ENCODE peak calls at places on chromosome 1, in seven cellular contexts. M is astrocyte of the spinal cord, K is epithelial cell of esophagus, B is ovary, U is GM10248, O is brain microvascular endothelial cell, H is mucosa of descending colon. D is an unnamed sample.

GRCh38 chr1:84541679-84542078 is 32.6 kb downstream of the CTBS start:
- DNase-seq in M (no peak), K (peak), B (no peak), U (no peak), O (no peak), H (no peak), D (no peak)

GRCh38 chr1:156291226-156292061 is 4.0 kb downstream of the GLMP start:
- DNase-seq in M (peak), K (peak), B (peak), U (peak), O (peak), H (peak), D (peak)

GRCh38 chr1:167486090-167486824 is 32.1 kb downstream of the CD247 start:
- DNase-seq in M (no peak), K (no peak), B (no peak), U (no peak), O (peak), H (peak), D (no peak)

GRCh38 chr1:9293512-9294439 is 1.1 kb downstream of the SPSB1 start:
- DNase-seq in M (no peak), K (peak), B (no peak), U (peak), O (peak), H (peak), D (no peak)

GRCh38 chr1:94382163-94382562 is 36.0 kb upstream of the ABCD3 start:
- DNase-seq in M (no peak), K (peak), B (no peak), U (no peak), O (no peak), H (peak), D (peak)

GRCh38 chr1:31790140-31790539 is 25.7 kb downstream of the SPOCD1 start:
- DNase-seq in M (no peak), K (no peak), B (peak), U (no peak), O (no peak), H (no peak), D (no peak)

GRCh38 chr1:3079381-3080093 is 10.5 kb downstream of the PRDM16 start:
- DNase-seq in M (no peak), K (no peak), B (no peak), U (no peak), O (no peak), H (no peak), D (no peak)

GRCh38 chr1:38013027-38013588 is 574 bp downstream of the UTP11 start:
- DNase-seq in M (peak), K (peak), B (no peak), U (no peak), O (peak), H (no peak), D (peak)

GRCh38 chr1:152968248-152968647 is 2.2 kb upstream of the SPRR4 start:
- DNase-seq in M (no peak), K (no peak), B (no peak), U (peak), O (no peak), H (no peak), D (no peak)

GRCh38 chr1:237146247-237146646 is 104.3 kb downstream of the RYR2 start:
- DNase-seq in M (no peak), K (no peak), B (no peak), U (no peak), O (no peak), H (no peak), D (no peak)

GRCh38 chr1:217482356-217483102 is 148.4 kb downstream of the GPATCH2 start:
- DNase-seq in M (peak), K (peak), B (no peak), U (peak), O (peak), H (no peak), D (peak)

GRCh38 chr1:217917277-217917887 is 286.2 kb downstream of the SPATA17 start:
- DNase-seq in M (no peak), K (no peak), B (no peak), U (no peak), O (no peak), H (no peak), D (no peak)

GRCh38 chr1:163069142-163069541 is at the start of gene RGS4:
- DNase-seq in M (peak), K (peak), B (peak), U (no peak), O (peak), H (no peak), D (peak)

GRCh38 chr1:11158720-11159321 is 30.3 kb upstream of the ANGPTL7 start:
- DNase-seq in M (peak), K (peak), B (no peak), U (no peak), O (peak), H (no peak), D (no peak)

GRCh38 chr1:145901312-145902021 is 8.4 kb downstream of the ITGA10 start:
- DNase-seq in M (no peak), K (no peak), B (no peak), U (no peak), O (no peak), H (no peak), D (no peak)
- TF ChIP-seq CTCF in M (peak), K (no peak), B (no peak), U (no peak), O (peak), H (no peak), D (no peak)

DNA sequence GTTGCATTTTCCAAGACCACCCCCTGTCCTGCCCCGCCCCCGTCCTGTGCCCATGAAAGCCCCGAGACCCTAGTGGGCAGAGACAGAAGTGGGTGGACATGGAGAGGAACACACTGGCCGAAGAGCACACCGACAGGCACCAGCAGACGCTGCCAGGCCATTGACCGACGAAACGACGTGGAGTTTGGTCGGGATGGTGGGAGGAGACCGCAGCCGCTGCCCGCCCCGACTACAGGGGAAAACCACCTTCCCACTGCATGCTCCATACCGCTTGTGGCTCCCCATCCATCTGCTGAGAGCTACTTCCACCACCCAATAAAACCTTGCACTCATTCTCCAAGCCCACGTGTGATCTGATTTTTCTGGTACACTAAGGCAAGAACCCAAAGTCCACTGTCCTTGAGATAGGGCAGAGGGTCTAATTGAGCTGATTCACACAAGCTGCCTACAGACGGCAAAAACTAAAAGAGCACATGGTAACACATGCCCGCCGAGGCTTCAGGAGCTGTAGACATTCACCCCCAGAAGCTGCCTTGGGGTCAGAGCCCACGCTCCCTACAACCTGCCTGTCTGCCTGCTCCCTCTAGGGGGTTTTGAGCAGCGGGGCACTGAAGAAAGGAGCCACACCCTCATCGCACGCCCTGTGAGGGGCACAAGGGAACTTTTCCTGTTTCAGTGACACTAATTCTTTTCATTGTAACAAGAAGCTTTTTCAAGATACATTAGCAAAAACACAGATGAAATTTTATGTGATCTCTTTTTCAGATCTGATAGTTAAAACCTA is 81.2 kb upstream of the RAB3GAP2 start:
- DNase-seq in M (no peak), K (no peak), B (no peak), U (no peak), O (no peak), H (no peak), D (no peak)
- TF ChIP-seq CTCF in M (no peak), K (no peak), B (no peak), U (no peak), O (no peak), H (no peak), D (no peak)

GRCh38 chr1:160646711-160647328 is at the start of gene SLAMF1:
- DNase-seq in M (no peak), K (no peak), B (no peak), U (no peak), O (no peak), H (no peak), D (no peak)

GRCh38 chr1:160653620-160654016 is 6.8 kb upstream of the SLAMF1 start:
- DNase-seq in M (no peak), K (no peak), B (no peak), U (no peak), O (no peak), H (no peak), D (no peak)

GRCh38 chr1:160647329-160647720 is 481 bp upstream of the SLAMF1 start:
- DNase-seq in M (no peak), K (no peak), B (no peak), U (no peak), O (no peak), H (no peak), D (no peak)

GRCh38 chr1:160652924-160653619 is 6.2 kb upstream of the SLAMF1 start:
- DNase-seq in M (no peak), K (no peak), B (no peak), U (no peak), O (no peak), H (no peak), D (no peak)

DNA sequence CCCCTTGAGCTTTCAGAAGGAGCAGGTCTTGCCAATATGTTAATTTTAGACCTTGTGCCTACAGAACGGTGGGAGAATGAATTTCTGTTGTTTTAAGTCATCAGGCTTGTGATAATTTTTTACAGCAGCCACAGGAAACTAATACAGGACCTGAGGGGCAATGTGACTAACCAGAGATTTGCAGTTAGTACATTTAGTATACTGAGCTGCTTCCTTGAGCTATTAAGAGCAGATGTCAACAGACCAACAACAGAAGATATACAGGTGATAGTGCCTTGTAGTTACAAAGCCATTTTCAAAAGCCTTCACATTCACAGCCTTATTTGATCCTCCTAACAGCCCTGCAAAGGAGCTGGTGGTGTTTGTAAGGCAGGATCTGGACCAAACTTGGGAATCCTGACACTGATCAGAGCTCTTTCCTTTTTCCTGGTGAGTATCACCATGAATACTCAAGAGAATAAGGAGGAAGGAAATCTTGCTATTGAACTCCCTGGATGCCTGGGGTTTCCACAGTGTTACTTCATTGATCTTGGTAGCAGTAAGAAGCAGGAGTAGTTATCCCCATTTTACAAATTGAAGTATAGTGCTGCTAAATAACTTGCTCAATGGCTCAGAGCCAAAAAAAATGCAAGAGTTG is 4.7 kb upstream of the SLAMF1 start:
- DNase-seq in M (no peak), K (peak), B (no peak), U (no peak), O (no peak), H (no peak), D (no peak)
- TF ChIP-seq CTCF in M (no peak), K (no peak), B (no peak), U (no peak), O (no peak), H (no peak), D (no peak)

GRCh38 chr1:207085887-207086286 is 2.8 kb upstream of the C4BPB start:
- DNase-seq in M (no peak), K (no peak), B (no peak), U (no peak), O (no peak), H (no peak), D (no peak)

GRCh38 chr1:207088731-207089626 is at the start of gene C4BPB:
- DNase-seq in M (no peak), K (peak), B (no peak), U (no peak), O (no peak), H (peak), D (peak)

GRCh38 chr1:207089627-207090265 is 1.1 kb downstream of the C4BPB start:
- DNase-seq in M (no peak), K (no peak), B (no peak), U (no peak), O (no peak), H (peak), D (no peak)

GRCh38 chr1:207088161-207088560 is 499 bp upstream of the C4BPB start:
- DNase-seq in M (no peak), K (no peak), B (no peak), U (no peak), O (no peak), H (no peak), D (no peak)

DNA sequence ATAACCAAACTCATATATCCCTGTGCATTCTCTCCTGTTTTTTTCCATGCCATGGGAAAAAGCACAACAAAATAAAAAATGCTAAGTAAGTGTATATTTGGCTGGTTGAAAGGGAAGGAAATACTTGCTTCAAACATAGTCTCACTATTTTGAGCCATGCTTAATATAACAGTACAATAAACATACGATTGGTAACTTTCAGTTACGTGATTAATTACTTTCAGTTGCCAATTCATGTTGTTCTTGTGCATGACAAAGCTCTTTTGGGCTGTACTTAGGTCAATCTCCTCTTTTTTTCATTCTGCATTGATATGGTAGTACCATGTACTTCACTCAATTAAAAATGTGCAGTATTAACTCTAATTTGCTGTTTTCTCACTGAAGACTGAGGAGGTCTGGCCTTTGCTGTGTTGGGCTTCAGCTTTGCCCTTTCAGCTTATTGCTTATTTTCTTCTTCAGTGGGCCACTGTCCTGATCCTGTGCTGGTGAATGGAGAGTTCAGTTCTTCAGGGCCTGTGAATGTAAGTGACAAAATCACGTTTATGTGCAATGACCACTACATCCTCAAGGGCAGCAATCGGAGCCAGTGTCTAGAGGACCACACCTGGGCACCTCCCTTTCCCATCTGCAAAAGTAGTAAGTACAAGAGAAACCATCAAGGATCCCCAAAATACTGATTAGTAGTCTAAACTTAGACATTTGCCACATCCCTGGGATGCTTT is 2.7 kb downstream of the C4BPB start:
- DNase-seq in M (no peak), K (no peak), B (no peak), U (no peak), O (no peak), H (no peak), D (no peak)
- TF ChIP-seq CTCF in M (no peak), K (no peak), B (no peak), U (no peak), O (no peak), H (no peak), D (no peak)

GRCh38 chr1:58783993-58784757 is at the start of gene JUN:
- DNase-seq in M (peak), K (peak), B (peak), U (peak), O (peak), H (peak), D (peak)
- TF ChIP-seq CTCF in M (no peak), K (no peak), B (peak), U (no peak), O (no peak), H (no peak), D (no peak)

GRCh38 chr1:194935864-194936263 is 1672.4 kb downstream of the KCNT2 start:
- DNase-seq in M (no peak), K (no peak), B (no peak), U (no peak), O (no peak), H (no peak), D (no peak)
- TF ChIP-seq CTCF in M (no peak), K (no peak), B (no peak), U (peak), O (no peak), H (no peak), D (no peak)

D was measured in Calu3.